ENCODE peak calls at places on chromosome 2, in four cellular contexts. W is WTC11, A is K562, B is HepG2. F is an unnamed sample.

GRCh38 chr2:156385242-156385641 is 50.9 kb upstream of the GPD2 start:
- DNase-seq in W (no peak), A (no peak), B (no peak), F (no peak)

GRCh38 chr2:133322909-133323308 is 245.4 kb downstream of the NCKAP5 start:
- DNase-seq in B (no peak), A (no peak), W (no peak), F (no peak)

GRCh38 chr2:40584432-40584831 is 132.5 kb upstream of the SLC8A1 start:
- DNase-seq in W (no peak), B (no peak), A (no peak), F (no peak)

GRCh38 chr2:1395009-1395408 is 18.3 kb upstream of the TPO start:
- DNase-seq in A (no peak), B (no peak), W (no peak), F (no peak)

GRCh38 chr2:38720613-38721241 is 30.4 kb downstream of the SRSF7 start:
- DNase-seq in W (no peak), A (no peak), B (no peak), F (no peak)

GRCh38 chr2:41853427-41854191 is 194.2 kb upstream of the PKDCC start:
- DNase-seq in B (peak; percentile 71), W (peak; percentile 70), A (peak; percentile 30), F (peak; percentile 59)

GRCh38 chr2:135703300-135703699 is 38.4 kb upstream of the UBXN4 start:
- DNase-seq in A (no peak), B (no peak), W (no peak), F (no peak)

GRCh38 chr2:46339200-46339599 is 42.0 kb downstream of the EPAS1 start:
- DNase-seq in W (no peak), B (no peak), A (no peak), F (no peak)

GRCh38 chr2:27428213-27428977 is at the start of gene NRBP1:
- DNase-seq in W (peak; percentile 95), A (peak; percentile 93), B (peak; percentile 91), F (peak; percentile 93)

GRCh38 chr2:9972621-9973445 is 21.3 kb downstream of the GRHL1 start:
- DNase-seq in W (no peak), B (no peak), A (no peak), F (no peak)

GRCh38 chr2:215377283-215377682 is 58.6 kb downstream of the FN1 start:
- DNase-seq in A (no peak), B (no peak), W (no peak), F (no peak)

GRCh38 chr2:208189782-208190181 is at the start of gene C2orf80:
- DNase-seq in B (no peak), W (no peak), A (no peak), F (no peak)

GRCh38 chr2:111697560-111697959 is 186.4 kb downstream of the ANAPC1 start:
- DNase-seq in A (no peak), B (no peak), W (no peak), F (no peak)

GRCh38 chr2:111698089-111698488 is 185.9 kb downstream of the ANAPC1 start:
- DNase-seq in W (no peak), B (no peak), A (no peak), F (no peak)

GRCh38 chr2:111701266-111701665 is 182.7 kb downstream of the ANAPC1 start:
- DNase-seq in B (no peak), A (no peak), W (no peak), F (no peak)

GRCh38 chr2:111701798-111702118 is 182.2 kb downstream of the ANAPC1 start:
- DNase-seq in A (no peak), W (no peak), B (no peak), F (no peak)

GRCh38 chr2:111698743-111699554 is 185.0 kb downstream of the ANAPC1 start:
- DNase-seq in A (peak; percentile 94), W (no peak), B (peak; percentile 94), F (peak; percentile 46)
- TF ChIP-seq ELF4 in A (peak; percentile 30), W (no peak), B (peak; percentile 24), F (no peak)

DNA sequence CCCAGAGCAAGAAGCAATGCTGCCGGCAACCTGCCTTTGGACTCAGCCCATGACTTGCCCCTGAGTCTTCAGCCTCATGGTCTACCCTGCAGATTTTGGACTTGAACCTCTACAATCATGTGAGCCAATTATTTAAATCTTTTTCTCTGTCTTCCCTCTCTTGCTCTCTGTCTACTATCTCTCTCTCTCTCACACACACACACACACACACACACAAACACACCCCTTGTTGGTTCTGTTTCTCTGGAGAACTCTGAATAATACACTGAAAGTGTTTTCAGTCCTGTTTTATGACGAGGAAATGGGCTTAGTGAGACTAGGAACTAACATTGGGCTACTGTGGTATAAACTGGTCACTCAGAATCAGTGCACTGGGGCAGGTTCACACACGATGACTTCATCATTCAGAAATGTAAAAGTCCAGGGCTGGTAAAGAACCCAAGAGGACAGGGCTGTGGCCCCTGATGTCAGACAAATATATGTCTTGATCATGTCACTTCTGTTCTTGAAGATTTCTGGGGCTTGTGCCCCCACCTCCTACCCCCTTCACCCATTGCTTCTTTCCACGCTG is 266.1 kb upstream of the SIX2 start:
- DNase-seq in B (peak; percentile 82), W (no peak), A (no peak), F (no peak)
- TF ChIP-seq ELF4 in B (no peak), W (no peak), A (no peak), F (no peak)

DNA sequence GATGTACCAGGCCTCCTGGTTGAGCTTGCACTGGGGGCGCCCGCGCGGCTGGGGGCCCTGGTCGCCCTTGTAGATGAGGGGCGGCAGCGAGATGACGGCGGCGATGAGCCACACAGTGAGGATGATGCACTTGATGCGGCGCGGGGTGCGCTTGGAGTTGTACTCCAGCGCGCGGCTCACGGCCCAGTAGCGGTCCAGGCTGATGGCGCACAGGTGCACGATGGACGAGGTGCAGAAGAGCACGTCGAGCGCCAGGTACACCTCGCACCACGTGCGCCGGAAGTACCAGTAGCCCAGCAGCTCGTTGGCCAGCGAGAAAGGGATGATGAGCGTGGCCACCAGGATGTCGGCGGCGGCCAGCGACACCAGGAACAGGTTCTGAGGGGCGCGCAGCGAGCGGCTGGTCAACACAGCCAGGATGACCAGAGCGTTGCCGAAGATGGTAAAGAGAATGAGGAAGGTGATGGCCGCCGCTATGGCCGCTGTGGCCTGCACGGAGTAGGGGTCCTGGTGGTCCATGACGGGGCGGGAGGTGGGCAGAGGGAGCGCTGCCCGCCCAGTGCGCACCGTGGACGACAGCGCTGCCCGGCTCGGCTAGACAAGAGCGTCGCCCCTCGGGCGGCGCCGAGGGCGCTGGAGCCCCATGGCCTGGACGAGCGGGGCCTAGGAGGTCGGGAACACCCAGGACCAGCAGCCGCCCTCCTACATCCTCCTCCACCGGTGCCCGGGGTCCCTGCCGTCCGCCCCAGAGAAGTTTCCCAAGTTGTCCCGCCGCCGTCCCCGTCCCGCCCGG is 544 bp downstream of the ADRA2B start:
- DNase-seq in A (no peak), B (no peak), W (no peak), F (no peak)
- TF ChIP-seq ELF4 in A (no peak), B (no peak), W (no peak), F (no peak)

GRCh38 chr2:179226203-179226960 is 38.2 kb downstream of the SESTD1 start:
- DNase-seq in A (no peak), B (no peak), W (no peak), F (no peak)
- TF ChIP-seq ELF4 in A (no peak), B (no peak), W (no peak), F (no peak)

GRCh38 chr2:25887624-25888242 is 9.4 kb upstream of the ASXL2 start:
- DNase-seq in W (no peak), B (peak; percentile 43), A (no peak), F (no peak)

GRCh38 chr2:25881759-25882158 is 3.5 kb upstream of the ASXL2 start:
- DNase-seq in W (no peak), A (no peak), B (no peak), F (no peak)

GRCh38 chr2:25891672-25892071 is 13.4 kb upstream of the ASXL2 start:
- DNase-seq in B (peak; percentile 61), A (no peak), W (no peak), F (no peak)

DNA sequence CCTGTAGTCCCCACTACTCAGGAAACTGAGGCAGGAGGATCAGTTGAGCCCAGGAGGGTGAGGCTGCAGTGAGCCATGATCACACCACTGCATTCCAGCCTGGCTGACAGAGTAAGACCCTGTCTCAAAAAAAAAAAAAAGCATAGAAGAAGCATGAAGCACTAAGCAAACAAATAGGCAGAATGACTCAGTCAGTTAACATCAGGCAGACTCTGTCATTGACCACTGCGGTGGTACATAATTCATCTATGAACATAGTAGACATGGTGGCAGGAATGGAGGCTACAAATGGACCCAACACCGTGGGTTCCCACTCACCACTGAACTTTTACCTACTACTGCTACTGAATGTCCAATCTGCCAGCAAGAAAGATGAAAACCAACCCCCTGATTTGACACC is 7.6 kb upstream of the ASXL2 start:
- DNase-seq in A (no peak), W (no peak), B (peak; percentile 93), F (no peak)
- TF ChIP-seq ELF4 in A (no peak), W (no peak), B (no peak), F (no peak)

GRCh38 chr2:11784747-11785610 is 38.5 kb downstream of the LPIN1 start:
- DNase-seq in B (no peak), W (peak; percentile 80), A (peak; percentile 71), F (peak; percentile 86)
- TF ChIP-seq ELF4 in B (no peak), W (no peak), A (no peak), F (no peak)

GRCh38 chr2:71513096-71513495 is 59.7 kb downstream of the DYSF start:
- DNase-seq in B (no peak), W (no peak), A (no peak), F (no peak)

GRCh38 chr2:71511776-71512175 is 58.4 kb downstream of the DYSF start:
- DNase-seq in A (no peak), W (no peak), B (no peak), F (no peak)

GRCh38 chr2:71510938-71511337 is 57.6 kb downstream of the DYSF start:
- DNase-seq in A (no peak), W (no peak), B (no peak), F (no peak)

GRCh38 chr2:71513721-71514120 is 60.4 kb downstream of the DYSF start:
- DNase-seq in W (no peak), A (no peak), B (no peak), F (no peak)

DNA sequence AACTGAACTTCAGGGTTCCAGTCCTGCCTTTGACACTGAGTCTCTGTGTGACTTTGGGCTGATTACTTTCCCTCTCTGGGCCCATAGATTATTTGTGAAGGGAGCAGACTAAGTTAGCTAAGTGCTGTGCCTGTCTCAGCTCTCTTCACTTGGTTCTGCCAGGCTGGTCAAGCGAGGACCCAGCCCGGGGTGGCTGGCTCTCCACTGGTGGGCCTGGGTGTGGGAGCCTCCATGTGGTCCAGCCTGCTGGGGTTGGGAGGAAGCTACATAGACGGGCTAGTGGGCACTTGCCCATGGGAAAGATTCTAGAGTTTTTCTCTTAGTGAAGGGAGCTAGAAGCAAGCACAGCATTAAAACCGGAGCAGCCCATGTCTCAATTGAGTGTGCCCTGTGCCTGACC is 59.0 kb downstream of the DYSF start:
- DNase-seq in A (no peak), B (no peak), W (no peak), F (no peak)
- TF ChIP-seq ELF4 in A (no peak), B (no peak), W (no peak), F (no peak)

F was measured in HEK293T.